ENCODE peak calls at places on chromosome X, in six cellular contexts. L is GM23248, B is psoas muscle, S is upper lobe of right lung, M is heart left ventricle, P is pancreas. Q is an unnamed sample.

GRCh38 chrX:14697453-14697852 is 168.1 kb downstream of the GLRA2 start:
- DNase-seq in L (peak; percentile 26), B (peak; percentile 10), S (no peak), M (no peak), P (no peak), Q (no peak)

GRCh38 chrX:150150081-150150779 is 211.9 kb upstream of the EOLA2 start:
- DNase-seq in L (no peak), B (no peak), S (no peak), M (no peak), P (no peak), Q (no peak)

GRCh38 chrX:153460826-153461225 is 9.6 kb downstream of the HAUS7 start:
- DNase-seq in L (peak; percentile 56), B (peak; percentile 39), S (no peak), M (peak; percentile 35), P (no peak), Q (no peak)

GRCh38 chrX:1589356-1590130 is 1.9 kb upstream of the AKAP17A start:
- DNase-seq in L (no peak), B (no peak), S (peak; percentile 18), M (no peak), P (no peak), Q (no peak)

GRCh38 chrX:95949588-95949987 is 735.1 kb upstream of the DIAPH2 start:
- DNase-seq in L (no peak), B (no peak), S (no peak), M (no peak), P (no peak), Q (no peak)

GRCh38 chrX:2159393-2159792 is 341.4 kb downstream of the DHRSX start:
- DNase-seq in L (no peak), B (no peak), S (no peak), M (no peak), P (no peak), Q (no peak)

GRCh38 chrX:25523574-25523973 is 507.8 kb upstream of the ARX start:
- DNase-seq in L (peak; percentile 5), B (no peak), S (no peak), M (no peak), P (peak; percentile 20), Q (no peak)

GRCh38 chrX:85024044-85024443 is 20.4 kb downstream of the APOOL start:
- DNase-seq in L (peak; percentile 6), B (no peak), S (no peak), M (no peak), P (no peak), Q (no peak)

GRCh38 chrX:34849371-34849770 is 93.2 kb upstream of the FAM47B start:
- DNase-seq in L (peak; percentile 67), B (no peak), S (no peak), M (no peak), P (no peak), Q (no peak)

GRCh38 chrX:149682956-149683947 is 28.6 kb upstream of the MAGEA11 start:
- DNase-seq in L (no peak), B (no peak), S (no peak), M (no peak), P (no peak), Q (no peak)

GRCh38 chrX:46324166-46324565 is 221.1 kb downstream of the ZNF674 start:
- DNase-seq in L (peak; percentile 51), B (no peak), S (no peak), M (no peak), P (no peak), Q (no peak)

GRCh38 chrX:3713937-3714434 is 537 bp upstream of the PRKX start:
- DNase-seq in L (no peak), B (no peak), S (no peak), M (no peak), P (no peak), Q (no peak)

GRCh38 chrX:70176938-70177533 is at the start of gene DGAT2L6:
- DNase-seq in L (no peak), B (no peak), S (no peak), M (no peak), P (no peak), Q (no peak)

GRCh38 chrX:67635424-67635823 is 91.6 kb downstream of the AR start:
- DNase-seq in L (no peak), B (no peak), S (no peak), M (no peak), P (no peak), Q (no peak)

GRCh38 chrX:67636532-67636931 is 92.7 kb downstream of the AR start:
- DNase-seq in L (peak; percentile 22), B (no peak), S (no peak), M (no peak), P (no peak), Q (no peak)
- H3K27ac ChIP-seq in L (no peak overlapping the region), B (no peak overlapping the region), S (no peak overlapping the region), M (no peak overlapping the region), P (no peak overlapping the region), Q (no peak overlapping the region)

GRCh38 chrX:115616943-115617563 is 56.1 kb downstream of the PLS3 start:
- DNase-seq in L (peak; percentile 76), B (no peak), S (no peak), M (no peak), P (no peak), Q (no peak)
- H3K4me3 ChIP-seq in L (peak overlapping the region; percentile 69), B (no peak overlapping the region), S (no peak overlapping the region), M (no peak overlapping the region), P (no peak overlapping the region), Q (no peak overlapping the region)

GRCh38 chrX:98523521-98523920 is 1639.8 kb downstream of the RPA4 start:
- DNase-seq in L (no peak), B (no peak), S (no peak), M (no peak), P (no peak), Q (no peak)

DNA sequence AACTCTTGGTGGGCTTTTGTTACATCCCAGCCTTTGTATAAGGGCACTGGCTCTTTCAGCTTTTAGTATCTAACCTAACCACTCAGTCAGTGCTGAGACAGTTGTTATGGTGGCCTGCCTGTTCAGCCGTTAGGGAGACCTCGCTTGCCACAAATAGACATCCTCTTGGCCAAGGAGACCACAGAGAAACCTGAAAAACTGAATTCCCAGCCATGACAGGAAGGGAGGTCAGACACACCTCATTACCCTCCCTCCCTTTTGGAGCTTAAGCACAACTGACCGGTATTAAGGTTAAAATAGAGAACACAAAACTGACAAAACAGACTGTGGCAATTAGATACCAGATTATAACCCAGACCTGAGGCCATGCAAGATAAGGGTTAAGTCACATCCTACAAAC is 1639.3 kb downstream of the RPA4 start:
- DNase-seq in L (no peak), B (no peak), S (no peak), M (no peak), P (no peak), Q (no peak)
- H3K36me3 ChIP-seq in L (no peaks in the 10 kb centered on the region), B (no peaks in the 10 kb centered on the region), S (no peaks in the 10 kb centered on the region), M (no peaks in the 10 kb centered on the region), P (no peaks in the 10 kb centered on the region), Q (no peaks in the 10 kb centered on the region)

GRCh38 chrX:72120798-72121197 is 10.9 kb downstream of the RTL5 start:
- DNase-seq in L (peak; percentile 41), B (no peak), S (no peak), M (no peak), P (no peak), Q (no peak)
- H3K27ac ChIP-seq in L (peak overlapping the region; percentile 66), B (no peak overlapping the region), S (peak overlapping the region; percentile 70), M (peak overlapping the region; percentile 43), P (no peak overlapping the region), Q (peak overlapping the region; percentile 83)

GRCh38 chrX:136731798-136732197 is 48.9 kb downstream of the ARHGEF6 start:
- DNase-seq in L (no peak), B (no peak), S (no peak), M (no peak), P (no peak), Q (no peak)
- H3K4me3 ChIP-seq in L (no peak overlapping the region), B (no peak overlapping the region), S (no peak overlapping the region), M (no peak overlapping the region), P (no peak overlapping the region), Q (no peak overlapping the region)

DNA sequence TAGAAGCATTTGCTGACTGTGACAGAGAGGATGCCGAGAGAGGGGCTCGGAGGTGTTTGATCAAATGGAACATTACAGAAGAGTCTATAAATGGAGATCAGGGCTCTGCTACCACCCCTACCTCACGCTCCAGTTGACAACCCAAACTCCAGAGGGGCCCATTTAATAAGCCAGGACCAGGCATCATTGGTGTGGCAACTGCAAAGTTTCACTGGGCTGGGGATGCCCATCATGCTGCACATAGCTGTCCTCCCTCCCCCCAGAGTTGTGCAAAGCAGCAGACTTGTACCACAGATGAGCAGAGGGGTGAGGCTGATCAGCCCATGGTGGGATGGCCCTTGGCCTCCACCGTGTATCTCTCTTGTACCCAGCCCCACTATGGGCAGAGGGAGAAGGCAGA is 38.2 kb upstream of the XPNPEP2 start:
- DNase-seq in L (no peak), B (no peak), S (no peak), M (no peak), P (no peak), Q (no peak)
- H3K36me3 ChIP-seq in L (no peaks in the 10 kb centered on the region), B (no peaks in the 10 kb centered on the region), S (no peaks in the 10 kb centered on the region), M (no peaks in the 10 kb centered on the region), P (no peaks in the 10 kb centered on the region), Q (no peaks in the 10 kb centered on the region)

GRCh38 chrX:118976599-118977340 is 2.4 kb downstream of the LONRF3 start:
- DNase-seq in L (peak; percentile 31), B (peak; percentile 47), S (peak; percentile 85), M (peak; percentile 40), P (peak; percentile 51), Q (peak; percentile 74)

GRCh38 chrX:118974908-118975671 is 672 bp downstream of the LONRF3 start:
- DNase-seq in L (peak; percentile 53), B (peak; percentile 48), S (peak; percentile 82), M (no peak), P (peak; percentile 45), Q (peak; percentile 61)

GRCh38 chrX:118974088-118974907 is at the start of gene LONRF3:
- DNase-seq in L (peak; percentile 70), B (peak; percentile 77), S (peak; percentile 88), M (peak; percentile 66), P (peak; percentile 71), Q (peak; percentile 84)

GRCh38 chrX:118977424-118977823 is 3.0 kb downstream of the LONRF3 start:
- DNase-seq in L (no peak), B (no peak), S (no peak), M (no peak), P (no peak), Q (no peak)

DNA sequence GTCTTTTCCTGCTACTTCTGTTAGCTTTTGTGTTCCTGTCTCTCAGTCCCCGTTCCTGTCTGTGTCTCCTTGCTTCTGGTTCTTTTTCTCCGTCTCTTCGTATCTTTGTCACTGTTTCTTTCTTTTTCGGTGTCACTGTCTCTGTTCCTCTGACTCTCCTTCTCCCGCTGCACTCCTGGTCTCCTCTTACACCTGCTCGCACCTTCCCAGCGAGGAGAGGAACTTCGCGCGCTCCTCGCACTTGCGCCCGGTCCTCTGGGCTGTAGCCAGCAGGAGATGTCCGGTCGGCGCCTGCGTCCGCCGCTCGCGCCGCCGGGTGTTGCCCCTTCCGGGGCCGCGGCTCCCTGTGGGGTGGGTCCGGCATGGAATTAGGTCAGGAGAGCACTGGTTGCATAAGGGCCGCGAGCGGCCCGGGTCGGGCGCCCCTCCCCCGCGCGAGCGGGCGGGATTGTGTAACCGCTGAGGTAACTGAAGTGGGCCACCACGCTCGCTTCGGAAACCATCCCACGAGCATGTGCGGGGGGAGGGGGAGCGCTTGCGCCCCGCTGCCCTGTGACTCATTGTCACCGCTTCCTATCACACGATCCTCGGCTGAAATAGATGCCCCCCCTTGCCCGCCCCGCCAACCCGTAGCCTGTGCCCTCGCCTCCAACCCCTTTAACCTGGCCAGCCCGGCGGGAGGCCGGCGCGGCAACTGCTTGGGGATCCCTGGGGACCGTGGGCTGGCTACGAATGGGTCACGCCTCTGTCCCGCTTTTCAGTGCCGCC is 1.6 kb downstream of the LONRF3 start:
- DNase-seq in L (peak; percentile 50), B (peak; percentile 88), S (peak; percentile 93), M (peak; percentile 79), P (peak; percentile 71), Q (peak; percentile 93)
- H3K27ac ChIP-seq in L (no peak overlapping the region), B (peak overlapping the region; percentile 97), S (peak overlapping the region; percentile 83), M (peak overlapping the region; percentile 58), P (peak overlapping the region; percentile 71), Q (no peak overlapping the region)

GRCh38 chrX:78522601-78523000 is 136.5 kb downstream of the RTL3 start:
- DNase-seq in L (no peak), B (no peak), S (no peak), M (no peak), P (no peak), Q (no peak)
- H3K4me3 ChIP-seq in L (no peak overlapping the region), B (no peak overlapping the region), S (no peak overlapping the region), M (no peak overlapping the region), P (no peak overlapping the region), Q (no peak overlapping the region)

Q was measured in aorta.